ENCODE peak calls at places on chromosomes 6 and 20, in ten cellular contexts. I is Ammon's horn; U is NCI-H2171 treated with DMSO at 0.1 percent for 48 hours; V is endothelial cell; M is iris pigment epithelial cell; K is effector memory CD4-positive, alpha-beta T cell; G is H54; L is mesendoderm; R is stimulated activated CD8-positive, alpha-beta memory T cell treated with anti-CD3 and anti-CD28 coated beads, Interleukin-7, amount 100 ng/mL, for 24 hours; X is GM06990. S is an unnamed sample.

GRCh38 chr20:43404880-43405279 is 52.8 kb upstream of the SRSF6 start:
- DNase-seq in L (peak; percentile 63), G (peak; percentile 26), V (no peak), I (no peak), M (peak; percentile 6), K (no peak), R (peak; percentile 5), X (peak; percentile 16), U (no peak), S (no peak)

GRCh38 chr20:36035720-36036119 is 67.3 kb downstream of the CNBD2 start:
- DNase-seq in R (no peak), L (no peak), K (no peak), U (no peak), M (no peak), V (no peak), X (no peak), I (no peak), G (peak; percentile 38), S (no peak)

GRCh38 chr6:118146584-118146983 is 239.5 kb downstream of the SLC35F1 start:
- DNase-seq in X (no peak), V (no peak), M (peak; percentile 4), K (no peak), U (no peak), R (no peak), G (no peak), I (no peak), L (no peak), S (no peak)

GRCh38 chr6:89644864-89645263 is 6.3 kb upstream of the LYRM2 start:
- DNase-seq in G (no peak), L (no peak), I (no peak), R (no peak), K (no peak), M (no peak), V (no peak), X (no peak), U (no peak), S (no peak)

GRCh38 chr6:22754111-22754510 is 184.7 kb downstream of the HDGFL1 start:
- DNase-seq in M (peak; percentile 78), I (no peak), L (no peak), U (peak; percentile 8), K (no peak), X (no peak), R (no peak), V (no peak), G (no peak), S (no peak)

GRCh38 chr6:131730264-131730663 is 19.4 kb upstream of the CTAGE9 start:
- DNase-seq in M (no peak), I (no peak), U (no peak), X (no peak), R (no peak), L (no peak), K (no peak), V (no peak), G (no peak), S (no peak)

GRCh38 chr20:2840967-2841531 is 504 bp downstream of the VPS16 start:
- DNase-seq in M (peak; percentile 63), R (no peak), L (peak; percentile 46), X (peak; percentile 62), K (peak; percentile 26), U (no peak), G (peak; percentile 89), I (peak; percentile 29), V (peak; percentile 55), S (peak; percentile 35)

GRCh38 chr20:19729672-19730071 is 28.4 kb upstream of the RIN2 start:
- DNase-seq in G (no peak), M (no peak), X (no peak), V (no peak), R (no peak), U (no peak), L (no peak), I (no peak), K (no peak), S (no peak)

GRCh38 chr6:42372699-42373098 is 79.0 kb downstream of the TRERF1 start:
- DNase-seq in V (no peak), U (no peak), L (no peak), G (no peak), X (no peak), M (no peak), I (no peak), R (no peak), K (no peak), S (no peak)

GRCh38 chr20:38387953-38388352 is 41.7 kb downstream of the LBP start:
- DNase-seq in V (no peak), X (no peak), G (no peak), L (peak; percentile 11), U (no peak), R (no peak), M (no peak), K (no peak), I (no peak), S (peak; percentile 50)

GRCh38 chr20:22582386-22582959 is 1.9 kb downstream of the FOXA2 start:
- DNase-seq in X (no peak), V (peak; percentile 23), I (no peak), K (no peak), U (no peak), M (no peak), L (no peak), G (no peak), R (no peak), S (no peak)

GRCh38 chr6:122838060-122838780 is 49.2 kb downstream of the SMPDL3A start:
- DNase-seq in M (peak; percentile 31), K (no peak), G (no peak), I (no peak), V (no peak), U (peak; percentile 18), X (no peak), R (no peak), L (no peak), S (peak; percentile 37)

GRCh38 chr6:25088513-25088912 is 152.8 kb upstream of the RIPOR2 start:
- DNase-seq in X (no peak), L (no peak), M (peak; percentile 63), R (no peak), G (no peak), K (no peak), V (no peak), U (no peak), I (no peak), S (no peak)

GRCh38 chr6:128070406-128070805 is 169.5 kb upstream of the THEMIS start:
- DNase-seq in G (no peak), K (no peak), R (no peak), I (no peak), U (no peak), X (no peak), L (no peak), M (peak; percentile 81), V (no peak), S (no peak)

GRCh38 chr20:58508762-58509395 is 6.3 kb downstream of the APCDD1L start:
- DNase-seq in K (no peak), I (no peak), U (no peak), G (no peak), R (no peak), M (no peak), X (no peak), L (no peak), V (no peak), S (no peak)

GRCh38 chr6:150347845-150348244 is 21.0 kb upstream of the IYD start:
- DNase-seq in R (no peak), G (no peak), K (no peak), M (no peak), V (no peak), I (no peak), L (no peak), X (no peak), U (no peak), S (no peak)

GRCh38 chr6:138657026-138657425 is 116.5 kb upstream of the CCDC28A start:
- DNase-seq in X (no peak), R (no peak), M (no peak), U (no peak), I (no peak), K (no peak), V (no peak), L (no peak), G (no peak), S (no peak)

GRCh38 chr20:25077610-25078169 is 4.3 kb downstream of the VSX1 start:
- DNase-seq in R (no peak), X (no peak), L (no peak), M (peak; percentile 50), K (no peak), U (no peak), G (no peak), V (peak; percentile 40), I (peak; percentile 58), S (peak; percentile 69)

GRCh38 chr20:43243672-43244269 is 54.1 kb upstream of the PTPRT start:
- DNase-seq in G (no peak), V (no peak), K (no peak), M (no peak), U (no peak), X (no peak), L (peak; percentile 29), R (no peak), I (peak; percentile 72), S (no peak)

GRCh38 chr20:44548171-44548678 is 26.4 kb upstream of the SERINC3 start:
- DNase-seq in R (no peak), V (no peak), U (no peak), I (no peak), L (no peak), M (no peak), X (no peak), G (no peak), K (no peak), S (no peak)

GRCh38 chr6:113320653-113321052 is 536.5 kb upstream of the MARCKS start:
- DNase-seq in V (no peak), L (peak; percentile 8), I (no peak), X (no peak), R (no peak), K (no peak), M (no peak), U (no peak), G (no peak), S (no peak)

GRCh38 chr6:129345890-129346289 is 364.1 kb downstream of the ARHGAP18 start:
- DNase-seq in V (no peak), G (no peak), U (no peak), I (no peak), M (peak; percentile 81), X (no peak), L (no peak), R (no peak), K (no peak), S (no peak)

GRCh38 chr6:19929312-19929711 is 92.1 kb downstream of the ID4 start:
- DNase-seq in X (no peak), I (no peak), M (no peak), L (peak; percentile 76), U (no peak), G (no peak), V (no peak), R (no peak), K (no peak), S (no peak)

GRCh38 chr20:44828640-44829039 is 18.3 kb upstream of the RIMS4 start:
- DNase-seq in X (no peak), M (no peak), G (no peak), I (no peak), U (no peak), L (no peak), K (no peak), R (no peak), V (no peak), S (no peak)

GRCh38 chr20:61896058-61896961 is 169.4 kb downstream of the TAF4 start:
- DNase-seq in I (peak; percentile 76), R (no peak), X (no peak), G (peak; percentile 50), U (peak; percentile 50), K (no peak), V (peak; percentile 67), M (peak; percentile 29), L (peak; percentile 54), S (peak; percentile 59)

GRCh38 chr6:110517601-110518280 is 41.3 kb upstream of the SLC22A16 start:
- DNase-seq in M (no peak), R (no peak), U (no peak), G (no peak), I (no peak), X (no peak), K (no peak), L (no peak), V (no peak), S (no peak)

GRCh38 chr6:130282234-130282995 is 59.7 kb upstream of the SAMD3 start:
- DNase-seq in U (no peak), V (no peak), K (no peak), M (peak; percentile 50), G (no peak), L (peak; percentile 54), I (no peak), X (peak; percentile 30), R (no peak), S (no peak)

GRCh38 chr20:5652626-5653573 is 97.3 kb upstream of the SHLD1 start:
- DNase-seq in G (no peak), X (no peak), R (no peak), U (no peak), K (no peak), I (no peak), V (no peak), L (no peak), M (peak; percentile 96), S (no peak)